ENCODE peak calls at places on chromosome 20, in four cellular contexts. One of them, this sample, is unnamed.

GRCh38 chr20:36482044-36482473 is 59.3 kb upstream of the MYL9 start:
- DNase-seq in caudate nucleus: no peak
- DNase-seq in ascending aorta: peak
- DNase-seq in OCI-LY7: no peak
- DNase-seq in this sample: no peak

GRCh38 chr20:10626896-10627295 is 46.9 kb downstream of the JAG1 start:
- DNase-seq in caudate nucleus: no peak
- DNase-seq in ascending aorta: no peak
- DNase-seq in OCI-LY7: no peak
- DNase-seq in this sample: no peak

GRCh38 chr20:53872561-53873248 is 197.7 kb downstream of the BCAS1 start:
- DNase-seq in caudate nucleus: no peak
- DNase-seq in ascending aorta: no peak
- DNase-seq in OCI-LY7: peak
- DNase-seq in this sample: peak

GRCh38 chr20:33301192-33301930 is 18.3 kb downstream of the BPIFB1 start:
- DNase-seq in caudate nucleus: no peak
- DNase-seq in ascending aorta: no peak
- DNase-seq in OCI-LY7: peak
- DNase-seq in this sample: no peak

GRCh38 chr20:58471161-58471834 is 43.9 kb downstream of the APCDD1L start:
- DNase-seq in caudate nucleus: no peak
- DNase-seq in ascending aorta: no peak
- DNase-seq in OCI-LY7: no peak
- DNase-seq in this sample: no peak

GRCh38 chr20:1844723-1845523 is 50.3 kb upstream of the SIRPA start:
- DNase-seq in caudate nucleus: no peak
- DNase-seq in ascending aorta: peak
- DNase-seq in OCI-LY7: peak
- DNase-seq in this sample: no peak

GRCh38 chr20:46159101-46159897 is 41.2 kb downstream of the CD40 start:
- DNase-seq in caudate nucleus: no peak
- DNase-seq in ascending aorta: no peak
- DNase-seq in OCI-LY7: peak
- DNase-seq in this sample: no peak

GRCh38 chr20:34834459-34834893 is 9.0 kb upstream of the NCOA6 start:
- DNase-seq in caudate nucleus: no peak
- DNase-seq in ascending aorta: no peak
- DNase-seq in OCI-LY7: peak
- DNase-seq in this sample: no peak

GRCh38 chr20:38870733-38871559 is 55.3 kb upstream of the FAM83D start:
- DNase-seq in caudate nucleus: no peak
- DNase-seq in ascending aorta: no peak
- DNase-seq in OCI-LY7: peak
- DNase-seq in this sample: no peak

GRCh38 chr20:36501367-36502006 is 39.8 kb upstream of the MYL9 start:
- DNase-seq in caudate nucleus: no peak
- DNase-seq in ascending aorta: no peak
- DNase-seq in OCI-LY7: no peak
- DNase-seq in this sample: no peak

GRCh38 chr20:4563534-4563933 is 158.2 kb upstream of the PRND start:
- DNase-seq in caudate nucleus: no peak
- DNase-seq in ascending aorta: no peak
- DNase-seq in OCI-LY7: no peak
- DNase-seq in this sample: no peak

GRCh38 chr20:3934628-3935027 is 45.4 kb downstream of the PANK2 start:
- DNase-seq in caudate nucleus: no peak
- DNase-seq in ascending aorta: no peak
- DNase-seq in OCI-LY7: no peak
- DNase-seq in this sample: no peak

GRCh38 chr20:58650776-58651547 is at the start of gene STX16:
- DNase-seq in caudate nucleus: peak
- DNase-seq in ascending aorta: peak
- DNase-seq in OCI-LY7: peak
- DNase-seq in this sample: peak

GRCh38 chr20:16301981-16302380 is 271.3 kb downstream of the KIF16B start:
- DNase-seq in caudate nucleus: no peak
- DNase-seq in ascending aorta: no peak
- DNase-seq in OCI-LY7: no peak
- DNase-seq in this sample: no peak

GRCh38 chr20:40945754-40946451 is 82.7 kb upstream of the TOP1 start:
- DNase-seq in caudate nucleus: peak
- DNase-seq in ascending aorta: no peak
- DNase-seq in OCI-LY7: peak
- DNase-seq in this sample: no peak

GRCh38 chr20:16351415-16351814 is 221.8 kb downstream of the KIF16B start:
- DNase-seq in caudate nucleus: no peak
- DNase-seq in ascending aorta: no peak
- DNase-seq in OCI-LY7: peak
- DNase-seq in this sample: no peak

GRCh38 chr20:11937230-11937629 is 19.5 kb downstream of the BTBD3 start:
- DNase-seq in caudate nucleus: no peak
- DNase-seq in ascending aorta: no peak
- DNase-seq in OCI-LY7: no peak
- DNase-seq in this sample: no peak

GRCh38 chr20:60579941-60580515 is 621.8 kb downstream of the CDH26 start:
- DNase-seq in caudate nucleus: no peak
- DNase-seq in ascending aorta: no peak
- DNase-seq in OCI-LY7: no peak
- DNase-seq in this sample: no peak

GRCh38 chr20:57190536-57191265 is 75.7 kb downstream of the BMP7 start:
- DNase-seq in caudate nucleus: no peak
- DNase-seq in ascending aorta: no peak
- DNase-seq in OCI-LY7: no peak
- DNase-seq in this sample: no peak

GRCh38 chr20:53621482-53622246 is 28.0 kb upstream of the ZNF217 start:
- DNase-seq in caudate nucleus: no peak
- DNase-seq in ascending aorta: no peak
- DNase-seq in OCI-LY7: peak
- DNase-seq in this sample: no peak

GRCh38 chr20:9040874-9041524 is 27.9 kb upstream of the PLCB4 start:
- DNase-seq in caudate nucleus: no peak
- DNase-seq in ascending aorta: no peak
- DNase-seq in OCI-LY7: no peak
- DNase-seq in this sample: no peak

GRCh38 chr20:13021205-13021970 is 12.6 kb downstream of the SPTLC3 start:
- DNase-seq in caudate nucleus: no peak
- DNase-seq in ascending aorta: no peak
- DNase-seq in OCI-LY7: no peak
- DNase-seq in this sample: no peak

GRCh38 chr20:10555865-10556308 is 117.9 kb downstream of the JAG1 start:
- DNase-seq in caudate nucleus: no peak
- DNase-seq in ascending aorta: no peak
- DNase-seq in OCI-LY7: no peak
- DNase-seq in this sample: no peak

GRCh38 chr20:3811421-3812258 is 8.7 kb upstream of the AP5S1 start:
- DNase-seq in caudate nucleus: peak
- DNase-seq in ascending aorta: peak
- DNase-seq in OCI-LY7: no peak
- DNase-seq in this sample: peak

GRCh38 chr20:40970218-40970617 is 58.4 kb upstream of the TOP1 start:
- DNase-seq in caudate nucleus: no peak
- DNase-seq in ascending aorta: no peak
- DNase-seq in OCI-LY7: no peak
- DNase-seq in this sample: no peak

GRCh38 chr20:58179432-58180099 is 48.9 kb downstream of the ANKRD60 start:
- DNase-seq in caudate nucleus: peak
- DNase-seq in ascending aorta: no peak
- DNase-seq in OCI-LY7: peak
- DNase-seq in this sample: peak

GRCh38 chr20:14622796-14623195 is 285.4 kb upstream of the FLRT3 start:
- DNase-seq in caudate nucleus: no peak
- DNase-seq in ascending aorta: no peak
- DNase-seq in OCI-LY7: no peak
- DNase-seq in this sample: no peak

GRCh38 chr20:37651932-37652331 is 41.9 kb upstream of the CTNNBL1 start:
- DNase-seq in caudate nucleus: no peak
- DNase-seq in ascending aorta: no peak
- DNase-seq in OCI-LY7: peak
- DNase-seq in this sample: no peak

GRCh38 chr20:37800618-37801017 is 102.3 kb upstream of the VSTM2L start:
- DNase-seq in caudate nucleus: no peak
- DNase-seq in ascending aorta: no peak
- DNase-seq in OCI-LY7: no peak
- DNase-seq in this sample: no peak

GRCh38 chr20:58649288-58650180 is 1.5 kb upstream of the STX16 start:
- DNase-seq in caudate nucleus: no peak
- DNase-seq in ascending aorta: no peak
- DNase-seq in OCI-LY7: no peak
- DNase-seq in this sample: peak

GRCh38 chr20:13819885-13820645 is 35.2 kb downstream of the NDUFAF5 start:
- DNase-seq in caudate nucleus: no peak
- DNase-seq in ascending aorta: no peak
- DNase-seq in OCI-LY7: peak
- DNase-seq in this sample: no peak

GRCh38 chr20:19211661-19212523 is 550 bp upstream of the SLC24A3 start:
- DNase-seq in caudate nucleus: no peak
- DNase-seq in ascending aorta: no peak
- DNase-seq in OCI-LY7: no peak
- DNase-seq in this sample: no peak

GRCh38 chr20:1632228-1632577 is 12.4 kb upstream of the SIRPB1 start:
- DNase-seq in caudate nucleus: no peak
- DNase-seq in ascending aorta: no peak
- DNase-seq in OCI-LY7: no peak
- DNase-seq in this sample: no peak

GRCh38 chr20:33480071-33480470 is 9.8 kb upstream of the CBFA2T2 start:
- DNase-seq in caudate nucleus: no peak
- DNase-seq in ascending aorta: no peak
- DNase-seq in OCI-LY7: no peak
- DNase-seq in this sample: no peak

GRCh38 chr20:9838378-9839295 is at the start of gene PAK5:
- DNase-seq in caudate nucleus: peak
- DNase-seq in ascending aorta: no peak
- DNase-seq in OCI-LY7: no peak
- DNase-seq in this sample: no peak

GRCh38 chr20:54197621-54198604 is 10.0 kb upstream of the PFDN4 start:
- DNase-seq in caudate nucleus: no peak
- DNase-seq in ascending aorta: no peak
- DNase-seq in OCI-LY7: peak
- DNase-seq in this sample: no peak

GRCh38 chr20:15867899-15868298 is 705.3 kb downstream of the KIF16B start:
- DNase-seq in caudate nucleus: no peak
- DNase-seq in ascending aorta: no peak
- DNase-seq in OCI-LY7: peak
- DNase-seq in this sample: no peak

GRCh38 chr20:24991897-24992419 is 593 bp downstream of the APMAP start:
- DNase-seq in caudate nucleus: no peak
- DNase-seq in ascending aorta: no peak
- DNase-seq in OCI-LY7: peak
- DNase-seq in this sample: no peak
- H3K27ac ChIP-seq in caudate nucleus: peak
- H3K27ac ChIP-seq in ascending aorta: peak
- H3K27ac ChIP-seq in OCI-LY7: no peak
- H3K27ac ChIP-seq in this sample: peak

GRCh38 chr20:50615407-50615806 is 75.9 kb downstream of the RIPOR3 start:
- DNase-seq in caudate nucleus: no peak
- DNase-seq in ascending aorta: no peak
- DNase-seq in OCI-LY7: no peak
- DNase-seq in this sample: no peak
- H3K27ac ChIP-seq in caudate nucleus: no peak
- H3K27ac ChIP-seq in ascending aorta: no peak
- H3K27ac ChIP-seq in OCI-LY7: no peak
- H3K27ac ChIP-seq in this sample: no peak

GRCh38 chr20:48634641-48635040 is 193.2 kb downstream of the PREX1 start:
- DNase-seq in caudate nucleus: no peak
- DNase-seq in ascending aorta: no peak
- DNase-seq in OCI-LY7: no peak
- DNase-seq in this sample: no peak

GRCh38 chr20:48637461-48637860 is 190.3 kb downstream of the PREX1 start:
- DNase-seq in caudate nucleus: no peak
- DNase-seq in ascending aorta: no peak
- DNase-seq in OCI-LY7: no peak
- DNase-seq in this sample: no peak

GRCh38 chr20:48635361-48635760 is 192.4 kb downstream of the PREX1 start:
- DNase-seq in caudate nucleus: no peak
- DNase-seq in ascending aorta: no peak
- DNase-seq in OCI-LY7: no peak
- DNase-seq in this sample: no peak

GRCh38 chr20:48636301-48636700 is 191.5 kb downstream of the PREX1 start:
- DNase-seq in caudate nucleus: no peak
- DNase-seq in ascending aorta: no peak
- DNase-seq in OCI-LY7: no peak
- DNase-seq in this sample: no peak

GRCh38 chr20:48635791-48636267 is 192.0 kb downstream of the PREX1 start:
- DNase-seq in caudate nucleus: peak
- DNase-seq in ascending aorta: no peak
- DNase-seq in OCI-LY7: peak
- DNase-seq in this sample: peak
- H3K27ac ChIP-seq in caudate nucleus: peak
- H3K27ac ChIP-seq in ascending aorta: no peak
- H3K27ac ChIP-seq in OCI-LY7: no peak
- H3K27ac ChIP-seq in this sample: no peak

DNA sequence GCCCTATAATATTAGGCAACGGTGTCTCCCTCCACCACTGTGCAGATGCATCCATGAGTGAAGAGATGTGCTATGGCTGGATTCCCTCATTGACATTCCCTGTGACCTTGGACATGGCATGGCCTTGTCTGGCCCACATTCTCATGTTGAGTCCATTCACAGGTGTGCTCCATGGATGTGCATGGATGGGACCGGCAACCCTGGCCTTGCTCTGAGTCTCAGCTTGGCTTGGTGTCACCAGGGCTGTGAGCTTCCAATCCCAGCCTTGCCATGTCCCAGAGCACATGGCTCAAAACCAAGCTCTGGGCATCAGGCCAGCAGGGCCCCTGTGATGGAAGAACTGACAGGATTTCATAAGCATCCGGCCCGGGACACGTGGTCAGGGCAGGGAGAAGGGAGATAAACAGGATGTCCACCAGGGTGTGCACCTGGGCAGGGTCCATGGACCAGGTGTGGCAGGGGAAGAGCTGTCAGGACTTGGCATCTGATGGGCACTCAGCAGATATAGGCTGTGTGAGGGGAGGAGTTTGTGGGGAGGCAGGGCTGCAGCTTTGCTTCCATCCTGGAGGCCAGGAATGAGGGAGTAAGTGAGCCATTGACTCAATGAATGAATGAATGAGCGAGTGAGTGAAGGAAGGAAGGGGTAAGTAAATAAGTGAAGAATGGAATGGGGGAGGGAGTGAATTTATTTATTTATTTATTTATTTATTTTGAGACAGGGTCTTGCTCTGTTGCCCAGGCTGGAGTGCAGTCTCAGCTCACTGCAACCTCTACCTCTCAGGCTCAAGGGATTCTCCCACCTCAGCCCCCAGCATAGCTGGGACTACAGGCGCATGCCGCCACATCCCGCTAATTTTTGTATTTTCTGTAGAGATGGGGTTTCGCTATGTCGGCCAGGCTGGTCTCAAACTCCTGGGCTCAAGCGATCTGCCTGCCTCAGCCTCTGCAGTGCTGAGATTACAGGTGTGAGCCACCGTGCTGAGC is 15.7 kb downstream of the NRSN2 start:
- DNase-seq in caudate nucleus: no peak
- DNase-seq in ascending aorta: peak
- DNase-seq in OCI-LY7: peak
- DNase-seq in this sample: no peak
- H3K27ac ChIP-seq in caudate nucleus: no peak
- H3K27ac ChIP-seq in ascending aorta: no peak
- H3K27ac ChIP-seq in OCI-LY7: peak
- H3K27ac ChIP-seq in this sample: no peak

This sample was measured in CD4-positive, alpha-beta T cell.